ENCODE peak calls at places on chromosome 7, in ten cellular contexts. One of them, this sample, is unnamed.

GRCh38 chr7:155296788-155297516 is 726 bp upstream of the INSIG1 start:
- DNase-seq in left ventricle myocardium inferior: peak
- DNase-seq in CD8-positive, alpha-beta memory T cell: peak
- DNase-seq in SK-N-SH: no peak
- DNase-seq in foreskin fibroblast: peak
- DNase-seq in sigmoid colon: peak
- DNase-seq in cardiac fibroblast: peak
- DNase-seq in lung: peak
- DNase-seq in AG04449: no peak
- DNase-seq in mammary epithelial cell: peak
- DNase-seq in this sample: peak

GRCh38 chr7:117227091-117227490 is 95.8 kb downstream of the WNT2 start:
- DNase-seq in foreskin fibroblast: no peak
- DNase-seq in left ventricle myocardium inferior: no peak
- DNase-seq in SK-N-SH: no peak
- DNase-seq in sigmoid colon: no peak
- DNase-seq in cardiac fibroblast: peak
- DNase-seq in lung: no peak
- DNase-seq in AG04449: no peak
- DNase-seq in mammary epithelial cell: no peak
- DNase-seq in CD8-positive, alpha-beta memory T cell: no peak
- DNase-seq in this sample: no peak

GRCh38 chr7:138257459-138258193 is 181.4 kb downstream of the AKR1D1 start:
- DNase-seq in SK-N-SH: no peak
- DNase-seq in CD8-positive, alpha-beta memory T cell: no peak
- DNase-seq in mammary epithelial cell: no peak
- DNase-seq in AG04449: no peak
- DNase-seq in sigmoid colon: no peak
- DNase-seq in foreskin fibroblast: no peak
- DNase-seq in lung: peak
- DNase-seq in cardiac fibroblast: peak
- DNase-seq in left ventricle myocardium inferior: no peak
- DNase-seq in this sample: no peak

GRCh38 chr7:51817694-51818093 is 501.1 kb upstream of the COBL start:
- DNase-seq in foreskin fibroblast: no peak
- DNase-seq in mammary epithelial cell: no peak
- DNase-seq in CD8-positive, alpha-beta memory T cell: no peak
- DNase-seq in AG04449: no peak
- DNase-seq in cardiac fibroblast: no peak
- DNase-seq in left ventricle myocardium inferior: no peak
- DNase-seq in SK-N-SH: no peak
- DNase-seq in sigmoid colon: no peak
- DNase-seq in lung: no peak
- DNase-seq in this sample: no peak

GRCh38 chr7:101201695-101202602 is 1.1 kb upstream of the MOGAT3 start:
- DNase-seq in CD8-positive, alpha-beta memory T cell: no peak
- DNase-seq in mammary epithelial cell: no peak
- DNase-seq in cardiac fibroblast: no peak
- DNase-seq in lung: no peak
- DNase-seq in foreskin fibroblast: peak
- DNase-seq in SK-N-SH: peak
- DNase-seq in sigmoid colon: no peak
- DNase-seq in AG04449: no peak
- DNase-seq in left ventricle myocardium inferior: no peak
- DNase-seq in this sample: no peak

GRCh38 chr7:137591444-137591843 is 247.9 kb upstream of the PTN start:
- DNase-seq in sigmoid colon: no peak
- DNase-seq in SK-N-SH: no peak
- DNase-seq in CD8-positive, alpha-beta memory T cell: no peak
- DNase-seq in mammary epithelial cell: peak
- DNase-seq in left ventricle myocardium inferior: no peak
- DNase-seq in lung: no peak
- DNase-seq in foreskin fibroblast: peak
- DNase-seq in AG04449: no peak
- DNase-seq in cardiac fibroblast: peak
- DNase-seq in this sample: peak

GRCh38 chr7:50595538-50596102 is 30.4 kb upstream of the DDC start:
- DNase-seq in AG04449: no peak
- DNase-seq in lung: no peak
- DNase-seq in mammary epithelial cell: peak
- DNase-seq in left ventricle myocardium inferior: no peak
- DNase-seq in sigmoid colon: no peak
- DNase-seq in foreskin fibroblast: peak
- DNase-seq in SK-N-SH: peak
- DNase-seq in cardiac fibroblast: peak
- DNase-seq in CD8-positive, alpha-beta memory T cell: no peak
- DNase-seq in this sample: peak

GRCh38 chr7:100584677-100585510 is 1.0 kb downstream of the LRCH4 start:
- DNase-seq in cardiac fibroblast: peak
- DNase-seq in foreskin fibroblast: peak
- DNase-seq in CD8-positive, alpha-beta memory T cell: no peak
- DNase-seq in left ventricle myocardium inferior: peak
- DNase-seq in AG04449: no peak
- DNase-seq in mammary epithelial cell: peak
- DNase-seq in lung: peak
- DNase-seq in sigmoid colon: peak
- DNase-seq in SK-N-SH: peak
- DNase-seq in this sample: peak

GRCh38 chr7:68243128-68243527 is 1246.5 kb downstream of the TYW1 start:
- DNase-seq in lung: no peak
- DNase-seq in sigmoid colon: no peak
- DNase-seq in foreskin fibroblast: no peak
- DNase-seq in SK-N-SH: no peak
- DNase-seq in mammary epithelial cell: no peak
- DNase-seq in cardiac fibroblast: no peak
- DNase-seq in CD8-positive, alpha-beta memory T cell: no peak
- DNase-seq in left ventricle myocardium inferior: no peak
- DNase-seq in AG04449: no peak
- DNase-seq in this sample: no peak
- H3K4me3 ChIP-seq in lung: no peak
- H3K4me3 ChIP-seq in sigmoid colon: no peak
- H3K4me3 ChIP-seq in foreskin fibroblast: no peak
- H3K4me3 ChIP-seq in SK-N-SH: no peak
- H3K4me3 ChIP-seq in mammary epithelial cell: no peak
- H3K4me3 ChIP-seq in cardiac fibroblast: no peak
- H3K4me3 ChIP-seq in CD8-positive, alpha-beta memory T cell: no peak
- H3K4me3 ChIP-seq in left ventricle myocardium inferior: no peak
- H3K4me3 ChIP-seq in AG04449: no peak
- H3K4me3 ChIP-seq in this sample: no peak

DNA sequence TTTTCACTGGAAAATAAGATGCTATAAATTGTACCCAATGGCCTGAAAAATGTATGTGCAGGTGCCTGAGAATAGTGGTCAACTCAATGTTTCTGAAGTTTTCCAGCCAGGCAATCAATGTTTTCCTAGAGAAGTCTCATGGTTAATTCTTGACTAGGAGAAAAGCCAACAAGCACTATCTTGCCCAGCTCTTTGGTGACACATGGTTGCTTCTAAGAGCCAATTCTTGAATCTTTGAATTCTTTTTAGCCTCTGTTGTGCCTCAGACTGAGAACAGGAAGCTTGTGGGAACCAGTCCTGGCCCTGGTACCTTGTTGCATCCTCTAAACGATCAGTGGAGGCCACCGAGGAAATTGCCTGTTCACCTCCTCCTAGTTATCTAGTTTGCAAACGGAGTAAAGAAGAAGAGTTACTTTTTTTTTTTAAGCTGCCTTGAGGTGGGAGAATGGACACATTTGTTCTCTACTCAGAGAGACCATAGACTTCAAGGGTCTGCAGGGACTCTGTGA is 144.0 kb upstream of the MKLN1 start:
- DNase-seq in sigmoid colon: no peak
- DNase-seq in SK-N-SH: no peak
- DNase-seq in foreskin fibroblast: no peak
- DNase-seq in left ventricle myocardium inferior: no peak
- DNase-seq in CD8-positive, alpha-beta memory T cell: no peak
- DNase-seq in lung: no peak
- DNase-seq in cardiac fibroblast: peak
- DNase-seq in mammary epithelial cell: peak
- DNase-seq in AG04449: no peak
- DNase-seq in this sample: no peak
- H3K4me3 ChIP-seq in sigmoid colon: no peak
- H3K4me3 ChIP-seq in SK-N-SH: no peak
- H3K4me3 ChIP-seq in foreskin fibroblast: no peak
- H3K4me3 ChIP-seq in left ventricle myocardium inferior: no peak
- H3K4me3 ChIP-seq in CD8-positive, alpha-beta memory T cell: no peak
- H3K4me3 ChIP-seq in lung: no peak
- H3K4me3 ChIP-seq in cardiac fibroblast: no peak
- H3K4me3 ChIP-seq in mammary epithelial cell: no peak
- H3K4me3 ChIP-seq in AG04449: no peak
- H3K4me3 ChIP-seq in this sample: no peak

GRCh38 chr7:44881610-44882009 is 3.7 kb downstream of the PURB start:
- DNase-seq in mammary epithelial cell: peak
- DNase-seq in lung: no peak
- DNase-seq in CD8-positive, alpha-beta memory T cell: no peak
- DNase-seq in cardiac fibroblast: peak
- DNase-seq in AG04449: peak
- DNase-seq in SK-N-SH: no peak
- DNase-seq in sigmoid colon: no peak
- DNase-seq in left ventricle myocardium inferior: no peak
- DNase-seq in foreskin fibroblast: peak
- DNase-seq in this sample: no peak
- H3K4me3 ChIP-seq in mammary epithelial cell: peak
- H3K4me3 ChIP-seq in lung: no peak
- H3K4me3 ChIP-seq in CD8-positive, alpha-beta memory T cell: peak
- H3K4me3 ChIP-seq in cardiac fibroblast: peak
- H3K4me3 ChIP-seq in AG04449: peak
- H3K4me3 ChIP-seq in SK-N-SH: peak
- H3K4me3 ChIP-seq in sigmoid colon: no peak
- H3K4me3 ChIP-seq in left ventricle myocardium inferior: peak
- H3K4me3 ChIP-seq in foreskin fibroblast: peak
- H3K4me3 ChIP-seq in this sample: peak

DNA sequence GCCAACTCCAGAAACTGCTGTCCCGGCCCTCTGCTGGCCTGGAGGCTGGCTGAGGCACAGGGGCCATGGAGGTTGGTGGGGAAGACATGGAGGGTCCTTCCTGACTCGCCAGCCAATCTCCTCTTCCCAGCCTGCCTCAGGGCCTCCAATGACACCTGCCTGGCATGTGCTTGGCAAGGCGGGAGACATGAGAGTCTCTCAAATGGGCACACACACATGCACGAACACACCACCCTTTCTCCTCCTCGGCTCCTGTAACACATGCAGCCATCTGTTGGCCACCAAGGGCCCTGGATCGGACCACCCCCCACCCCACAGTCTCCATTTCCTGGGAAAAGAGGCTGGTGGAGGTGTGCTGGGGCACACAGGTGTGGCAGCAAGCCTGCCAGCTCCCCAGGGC is 56.4 kb downstream of the YKT6 start:
- DNase-seq in SK-N-SH: no peak
- DNase-seq in AG04449: no peak
- DNase-seq in CD8-positive, alpha-beta memory T cell: no peak
- DNase-seq in foreskin fibroblast: no peak
- DNase-seq in left ventricle myocardium inferior: no peak
- DNase-seq in cardiac fibroblast: no peak
- DNase-seq in sigmoid colon: no peak
- DNase-seq in lung: no peak
- DNase-seq in mammary epithelial cell: no peak
- DNase-seq in this sample: no peak
- H3K4me3 ChIP-seq in SK-N-SH: no peak
- H3K4me3 ChIP-seq in AG04449: no peak
- H3K4me3 ChIP-seq in CD8-positive, alpha-beta memory T cell: no peak
- H3K4me3 ChIP-seq in foreskin fibroblast: no peak
- H3K4me3 ChIP-seq in left ventricle myocardium inferior: no peak
- H3K4me3 ChIP-seq in cardiac fibroblast: no peak
- H3K4me3 ChIP-seq in sigmoid colon: no peak
- H3K4me3 ChIP-seq in lung: no peak
- H3K4me3 ChIP-seq in mammary epithelial cell: no peak
- H3K4me3 ChIP-seq in this sample: no peak

DNA sequence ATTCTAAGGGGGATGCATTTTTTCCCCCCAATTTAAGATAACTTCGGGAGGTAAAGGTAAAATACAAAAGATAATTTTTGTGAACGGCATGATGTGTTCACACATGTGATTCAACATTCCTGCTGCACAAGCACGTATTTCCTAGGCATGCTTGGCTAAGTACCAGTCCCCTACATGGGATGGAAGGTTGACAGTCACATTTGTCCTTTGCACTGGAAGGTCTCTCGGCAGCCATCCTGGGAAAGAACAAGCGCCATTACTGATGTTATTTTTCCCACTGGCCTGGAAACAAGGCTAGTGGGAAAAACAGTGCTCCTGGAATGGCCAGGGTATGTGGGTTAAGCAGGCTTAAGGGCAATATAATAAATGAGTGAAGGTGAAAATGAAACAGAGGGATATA is 276.2 kb upstream of the AOAH start:
- DNase-seq in mammary epithelial cell: no peak
- DNase-seq in SK-N-SH: no peak
- DNase-seq in lung: no peak
- DNase-seq in left ventricle myocardium inferior: no peak
- DNase-seq in cardiac fibroblast: no peak
- DNase-seq in AG04449: no peak
- DNase-seq in sigmoid colon: no peak
- DNase-seq in CD8-positive, alpha-beta memory T cell: no peak
- DNase-seq in foreskin fibroblast: no peak
- DNase-seq in this sample: no peak
- H3K4me3 ChIP-seq in mammary epithelial cell: no peak
- H3K4me3 ChIP-seq in SK-N-SH: no peak
- H3K4me3 ChIP-seq in lung: no peak
- H3K4me3 ChIP-seq in left ventricle myocardium inferior: no peak
- H3K4me3 ChIP-seq in cardiac fibroblast: no peak
- H3K4me3 ChIP-seq in AG04449: no peak
- H3K4me3 ChIP-seq in sigmoid colon: no peak
- H3K4me3 ChIP-seq in CD8-positive, alpha-beta memory T cell: no peak
- H3K4me3 ChIP-seq in foreskin fibroblast: no peak
- H3K4me3 ChIP-seq in this sample: no peak

GRCh38 chr7:120951826-120952225 is 1.2 kb downstream of the ING3 start:
- DNase-seq in mammary epithelial cell: no peak
- DNase-seq in sigmoid colon: no peak
- DNase-seq in foreskin fibroblast: no peak
- DNase-seq in cardiac fibroblast: no peak
- DNase-seq in CD8-positive, alpha-beta memory T cell: no peak
- DNase-seq in AG04449: no peak
- DNase-seq in left ventricle myocardium inferior: no peak
- DNase-seq in SK-N-SH: no peak
- DNase-seq in lung: no peak
- DNase-seq in this sample: no peak

GRCh38 chr7:120949393-120949799 is 1.2 kb upstream of the ING3 start:
- DNase-seq in foreskin fibroblast: no peak
- DNase-seq in cardiac fibroblast: no peak
- DNase-seq in left ventricle myocardium inferior: no peak
- DNase-seq in sigmoid colon: no peak
- DNase-seq in mammary epithelial cell: no peak
- DNase-seq in AG04449: no peak
- DNase-seq in lung: no peak
- DNase-seq in CD8-positive, alpha-beta memory T cell: no peak
- DNase-seq in SK-N-SH: no peak
- DNase-seq in this sample: no peak

GRCh38 chr7:120950539-120951308 is at the start of gene ING3:
- DNase-seq in sigmoid colon: peak
- DNase-seq in CD8-positive, alpha-beta memory T cell: peak
- DNase-seq in left ventricle myocardium inferior: peak
- DNase-seq in mammary epithelial cell: peak
- DNase-seq in foreskin fibroblast: peak
- DNase-seq in cardiac fibroblast: peak
- DNase-seq in lung: peak
- DNase-seq in AG04449: peak
- DNase-seq in SK-N-SH: peak
- DNase-seq in this sample: peak

GRCh38 chr7:120951309-120951706 is 731 bp downstream of the ING3 start:
- DNase-seq in cardiac fibroblast: no peak
- DNase-seq in CD8-positive, alpha-beta memory T cell: no peak
- DNase-seq in AG04449: no peak
- DNase-seq in sigmoid colon: no peak
- DNase-seq in lung: no peak
- DNase-seq in mammary epithelial cell: no peak
- DNase-seq in foreskin fibroblast: no peak
- DNase-seq in SK-N-SH: no peak
- DNase-seq in left ventricle myocardium inferior: no peak
- DNase-seq in this sample: no peak

GRCh38 chr7:120950026-120950538 is 495 bp upstream of the ING3 start:
- DNase-seq in cardiac fibroblast: no peak
- DNase-seq in foreskin fibroblast: no peak
- DNase-seq in sigmoid colon: no peak
- DNase-seq in left ventricle myocardium inferior: no peak
- DNase-seq in lung: no peak
- DNase-seq in mammary epithelial cell: no peak
- DNase-seq in SK-N-SH: no peak
- DNase-seq in AG04449: no peak
- DNase-seq in CD8-positive, alpha-beta memory T cell: no peak
- DNase-seq in this sample: no peak
- H3K4me3 ChIP-seq in cardiac fibroblast: peak
- H3K4me3 ChIP-seq in foreskin fibroblast: peak
- H3K4me3 ChIP-seq in sigmoid colon: peak
- H3K4me3 ChIP-seq in left ventricle myocardium inferior: peak
- H3K4me3 ChIP-seq in lung: peak
- H3K4me3 ChIP-seq in mammary epithelial cell: peak
- H3K4me3 ChIP-seq in SK-N-SH: peak
- H3K4me3 ChIP-seq in AG04449: peak
- H3K4me3 ChIP-seq in CD8-positive, alpha-beta memory T cell: peak
- H3K4me3 ChIP-seq in this sample: peak